ENCODE peak calls at places on chromosomes 11 and 22, in ten cellular contexts. O is pancreas; E is left cardiac atrium; Q is A172; N is AG09309; W is skeletal muscle cell; A is NCI-H774; G is activated T-cell treated with anti-CD3 and anti-CD28 coated beads, Interleukin-2, amount 50 U/mL, for 4 hours; H is K562; L is GM23248. B is an unnamed sample.

GRCh38 chr11:46238967-46239800 is 38.3 kb upstream of the CREB3L1 start:
- DNase-seq in O (peak), E (peak), Q (peak), N (peak), W (no peak), A (peak), G (peak), H (peak), L (peak), B (peak)

GRCh38 chr11:70203749-70204465 is 811 bp downstream of the FADD start:
- DNase-seq in O (no peak), E (peak), Q (peak), N (peak), W (peak), A (peak), G (peak), H (peak), L (peak), B (peak)

GRCh38 chr22:50567721-50568252 is 5.1 kb upstream of the SYCE3 start:
- DNase-seq in O (no peak), E (no peak), Q (no peak), N (no peak), W (no peak), A (no peak), G (no peak), H (no peak), L (no peak), B (no peak)

GRCh38 chr22:39309881-39310714 is 9.3 kb downstream of the RPL3 start:
- DNase-seq in O (no peak), E (no peak), Q (peak), N (no peak), W (no peak), A (no peak), G (no peak), H (no peak), L (peak), B (no peak)

GRCh38 chr11:90332415-90332814 is 109.6 kb upstream of the CHORDC1 start:
- DNase-seq in O (no peak), E (no peak), Q (no peak), N (no peak), W (no peak), A (no peak), G (no peak), H (no peak), L (peak), B (no peak)

GRCh38 chr11:45282070-45282469 is 4.1 kb downstream of the SYT13 start:
- DNase-seq in O (no peak), E (no peak), Q (no peak), N (no peak), W (no peak), A (no peak), G (no peak), H (no peak), L (no peak), B (no peak)

GRCh38 chr11:57560146-57560545 is 7.3 kb downstream of the UBE2L6 start:
- DNase-seq in O (no peak), E (no peak), Q (no peak), N (no peak), W (no peak), A (no peak), G (no peak), H (no peak), L (no peak), B (no peak)

GRCh38 chr11:1069740-1070139 is 4.9 kb upstream of the MUC2 start:
- DNase-seq in O (no peak), E (no peak), Q (no peak), N (no peak), W (no peak), A (no peak), G (no peak), H (no peak), L (no peak), B (no peak)

GRCh38 chr22:30361916-30362631 is 5.3 kb downstream of the CCDC157 start:
- DNase-seq in O (no peak), E (no peak), Q (no peak), N (no peak), W (no peak), A (no peak), G (no peak), H (no peak), L (no peak), B (no peak)

GRCh38 chr11:36012410-36012809 is 68.5 kb downstream of the LDLRAD3 start:
- DNase-seq in O (no peak), E (no peak), Q (peak), N (no peak), W (no peak), A (no peak), G (no peak), H (no peak), L (peak), B (no peak)

GRCh38 chr22:39013923-39014722 is at the start of gene APOBEC3C:
- DNase-seq in O (no peak), E (peak), Q (peak), N (peak), W (peak), A (no peak), G (peak), H (peak), L (peak), B (peak)

GRCh38 chr11:13337986-13338436 is 60.4 kb downstream of the BMAL1 start:
- DNase-seq in O (no peak), E (no peak), Q (no peak), N (peak), W (no peak), A (no peak), G (no peak), H (no peak), L (peak), B (no peak)

GRCh38 chr11:662689-663274 is 25.7 kb downstream of the DRD4 start:
- DNase-seq in O (peak), E (peak), Q (peak), N (no peak), W (no peak), A (no peak), G (no peak), H (peak), L (peak), B (no peak)

GRCh38 chr11:112277029-112277428 is 16.4 kb upstream of the PLET1 start:
- DNase-seq in O (no peak), E (no peak), Q (no peak), N (no peak), W (no peak), A (no peak), G (no peak), H (no peak), L (no peak), B (no peak)

GRCh38 chr22:38868286-38868721 is 3.7 kb downstream of the CBX6 start:
- DNase-seq in O (no peak), E (no peak), Q (no peak), N (no peak), W (no peak), A (no peak), G (no peak), H (no peak), L (no peak), B (no peak)

GRCh38 chr11:71391786-71392185 is 56.4 kb downstream of the DHCR7 start:
- DNase-seq in O (no peak), E (no peak), Q (no peak), N (no peak), W (no peak), A (no peak), G (no peak), H (no peak), L (no peak), B (no peak)

GRCh38 chr22:48606684-48607307 is 1220.9 kb downstream of the BRD1 start:
- DNase-seq in O (no peak), E (no peak), Q (no peak), N (no peak), W (no peak), A (no peak), G (no peak), H (no peak), L (no peak), B (no peak)

GRCh38 chr22:50247748-50248147 is 2.9 kb upstream of the TUBGCP6 start:
- DNase-seq in O (no peak), E (peak), Q (no peak), N (no peak), W (no peak), A (peak), G (no peak), H (peak), L (peak), B (no peak)

GRCh38 chr11:17510507-17511206 is 33.6 kb downstream of the USH1C start:
- DNase-seq in O (no peak), E (no peak), Q (no peak), N (no peak), W (no peak), A (no peak), G (no peak), H (no peak), L (no peak), B (no peak)

GRCh38 chr22:50706481-50707125 is 31.4 kb upstream of the ACR start:
- DNase-seq in O (peak), E (peak), Q (no peak), N (no peak), W (no peak), A (no peak), G (no peak), H (no peak), L (no peak), B (no peak)

GRCh38 chr22:36940676-36941075 is 27.2 kb downstream of the CSF2RB start:
- DNase-seq in O (no peak), E (no peak), Q (no peak), N (no peak), W (no peak), A (no peak), G (no peak), H (no peak), L (no peak), B (no peak)

GRCh38 chr11:26134053-26134452 is 197.9 kb upstream of the ANO3 start:
- DNase-seq in O (no peak), E (no peak), Q (no peak), N (no peak), W (no peak), A (no peak), G (no peak), H (no peak), L (no peak), B (no peak)

GRCh38 chr22:35868938-35869337 is 151.3 kb downstream of the APOL5 start:
- DNase-seq in O (no peak), E (no peak), Q (no peak), N (no peak), W (no peak), A (no peak), G (no peak), H (no peak), L (peak), B (no peak)